ENCODE peak calls at places on chromosomes 3 and 15, in six cellular contexts. T, G, R, B, P and L are unnamed samples. For H3K36me3, the result is how much of the 10 kb centered on the place peaks cover.

GRCh38 chr3:53194218-53195065 is 33.4 kb downstream of the PRKCD start:
- DNase-seq in T (no peak), G (peak), R (peak), B (peak), P (peak), L (no peak)

GRCh38 chr3:128426128-128426921 is 40.4 kb downstream of the DNAJB8 start:
- DNase-seq in T (peak), G (no peak), R (no peak), B (no peak), P (peak), L (peak)

GRCh38 chr3:108132727-108133373 is 42.0 kb upstream of the CD47 start:
- DNase-seq in T (no peak), G (peak), R (no peak), B (peak), P (peak), L (no peak)

GRCh38 chr3:149393355-149394165 is 16.1 kb upstream of the TM4SF1 start:
- DNase-seq in T (no peak), G (peak), R (peak), B (peak), P (peak), L (peak)

GRCh38 chr3:66376568-66376967 is 124.3 kb downstream of the LRIG1 start:
- DNase-seq in T (no peak), G (peak), R (no peak), B (peak), P (no peak), L (peak)

GRCh38 chr15:101126618-101127502 is 125.0 kb downstream of the CHSY1 start:
- DNase-seq in T (no peak), G (peak), R (peak), B (peak), P (peak), L (no peak)

GRCh38 chr3:53269888-53270880 is 14.4 kb upstream of the TKT start:
- DNase-seq in T (no peak), G (peak), R (peak), B (peak), P (peak), L (peak)

GRCh38 chr3:21750831-21751391 is at the start of gene ZNF385D:
- DNase-seq in T (no peak), G (peak), R (peak), B (peak), P (peak), L (peak)

GRCh38 chr15:95059346-95059905 is 828.1 kb downstream of the MCTP2 start:
- DNase-seq in T (no peak), G (no peak), R (no peak), B (no peak), P (no peak), L (no peak)

GRCh38 chr15:83398591-83398990 is 48.5 kb upstream of the SH3GL3 start:
- DNase-seq in T (no peak), G (peak), R (no peak), B (no peak), P (no peak), L (no peak)

GRCh38 chr3:22474706-22475470 is 723.9 kb upstream of the ZNF385D start:
- DNase-seq in T (no peak), G (no peak), R (peak), B (peak), P (no peak), L (no peak)

GRCh38 chr3:4493931-4494806 is 1.0 kb downstream of the ITPR1 start:
- DNase-seq in T (no peak), G (peak), R (peak), B (no peak), P (peak), L (peak)

GRCh38 chr15:42094512-42094963 is at the start of gene PLA2G4D:
- DNase-seq in T (no peak), G (no peak), R (no peak), B (no peak), P (no peak), L (no peak)

GRCh38 chr3:15283702-15284101 is 48.7 kb downstream of the SH3BP5 start:
- DNase-seq in T (no peak), G (no peak), R (no peak), B (no peak), P (no peak), L (no peak)

GRCh38 chr15:55764398-55764797 is 21.4 kb upstream of the PRTG start:
- DNase-seq in T (no peak), G (no peak), R (no peak), B (no peak), P (no peak), L (no peak)

GRCh38 chr3:132255041-132255745 is 62.0 kb upstream of the ACP3 start:
- DNase-seq in T (no peak), G (peak), R (no peak), B (peak), P (no peak), L (no peak)

GRCh38 chr3:151305081-151305777 is 11.4 kb downstream of the GPR87 start:
- DNase-seq in T (no peak), G (peak), R (peak), B (peak), P (peak), L (peak)

GRCh38 chr3:8629151-8630021 is 15.2 kb downstream of the SSUH2 start:
- DNase-seq in T (peak), G (peak), R (peak), B (peak), P (no peak), L (no peak)

GRCh38 chr3:38130631-38131065 is 6.3 kb downstream of the ACAA1 start:
- DNase-seq in T (no peak), G (no peak), R (no peak), B (no peak), P (no peak), L (no peak)

GRCh38 chr3:38133557-38134405 is 3.1 kb downstream of the ACAA1 start:
- DNase-seq in T (no peak), G (no peak), R (no peak), B (no peak), P (no peak), L (no peak)

GRCh38 chr3:38130219-38130618 is 6.7 kb downstream of the ACAA1 start:
- DNase-seq in T (no peak), G (no peak), R (no peak), B (no peak), P (no peak), L (no peak)

GRCh38 chr3:38131621-38132369 is 5.1 kb downstream of the ACAA1 start:
- DNase-seq in T (no peak), G (peak), R (peak), B (peak), P (peak), L (no peak)

GRCh38 chr3:38133209-38133556 is 3.7 kb downstream of the ACAA1 start:
- DNase-seq in T (no peak), G (no peak), R (no peak), B (no peak), P (no peak), L (no peak)
- H3K36me3 ChIP-seq in T (under half), G (under half), R (under half), B (under half), P (under half), L (under half)

GRCh38 chr3:184176377-184177330 is 2.0 kb downstream of the AP2M1 start:
- DNase-seq in T (no peak), G (peak), R (peak), B (peak), P (peak), L (peak)

GRCh38 chr3:184180165-184180564 is 5.5 kb downstream of the AP2M1 start:
- DNase-seq in T (no peak), G (peak), R (no peak), B (peak), P (no peak), L (no peak)

GRCh38 chr3:184177331-184177731 is 2.7 kb downstream of the AP2M1 start:
- DNase-seq in T (no peak), G (peak), R (peak), B (peak), P (peak), L (no peak)

GRCh38 chr3:184177767-184178306 is 3.2 kb downstream of the AP2M1 start:
- DNase-seq in T (no peak), G (no peak), R (no peak), B (no peak), P (no peak), L (no peak)

GRCh38 chr3:184178522-184179138 is 4.0 kb downstream of the AP2M1 start:
- DNase-seq in T (no peak), G (peak), R (no peak), B (no peak), P (no peak), L (no peak)
- H3K36me3 ChIP-seq in T (half or more), G (half or more), R (under half), B (half or more), P (under half), L (under half)

GRCh38 chr15:76278651-76279050 is 32.6 kb downstream of the ETFA start:
- DNase-seq in T (no peak), G (no peak), R (no peak), B (no peak), P (no peak), L (no peak)

GRCh38 chr15:76286231-76286879 is 24.9 kb downstream of the ETFA start:
- DNase-seq in T (no peak), G (peak), R (no peak), B (no peak), P (no peak), L (no peak)

GRCh38 chr15:76285241-76285825 is 25.9 kb downstream of the ETFA start:
- DNase-seq in T (no peak), G (peak), R (no peak), B (peak), P (no peak), L (no peak)

DNA sequence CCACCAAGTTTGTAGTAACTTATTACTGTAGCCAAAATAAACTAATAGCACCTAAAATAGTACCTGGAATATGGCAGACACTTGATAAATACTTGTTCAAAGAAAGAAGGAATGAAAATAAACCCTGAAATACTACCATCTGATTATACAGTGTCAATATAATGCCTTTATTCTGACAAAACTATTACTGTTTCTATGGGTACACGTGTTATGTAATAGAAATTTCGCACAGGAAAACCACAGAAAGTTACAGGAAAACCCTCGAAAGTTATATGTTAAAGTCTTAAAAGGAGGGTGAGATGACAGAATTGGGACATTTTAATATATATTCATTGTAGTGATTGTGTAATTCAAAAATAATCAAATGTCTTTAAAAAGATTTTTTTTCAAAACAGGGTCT is 28.8 kb downstream of the ETFA start:
- DNase-seq in T (no peak), G (no peak), R (no peak), B (no peak), P (no peak), L (no peak)
- H3K36me3 ChIP-seq in T (under half), G (under half), R (under half), B (under half), P (under half), L (under half)

GRCh38 chr3:50100956-50101845 is 12.5 kb downstream of the RBM5 start:
- DNase-seq in T (no peak), G (peak), R (no peak), B (no peak), P (peak), L (no peak)
- H3K36me3 ChIP-seq in T (half or more), G (half or more), R (under half), B (half or more), P (under half), L (under half)

GRCh38 chr3:48405343-48405881 is 24.5 kb downstream of the PLXNB1 start:
- DNase-seq in T (no peak), G (no peak), R (peak), B (no peak), P (no peak), L (peak)
- H3K36me3 ChIP-seq in T (under half), G (half or more), R (under half), B (under half), P (under half), L (under half)